ENCODE peak calls at places on chromosomes 13 and 19, in six cellular contexts. S is amygdala; A is GOT3; C is GM04504; U is activated T-helper 1 cell treated with anti-CD3 and anti-CD28 coated beads, Interleukin-12 subunit alpha, Interleukin-12 subunit beta, Interleukin-2, Interleukin-4 antibody, amounts not matched to agents 30 ng/mL and 10 ng/mL and 1 ng/mL, durations not matched to agents 14 hours and 24 hours and 36 hours; L is heart left ventricle. X is an unnamed sample.

GRCh38 chr19:2495651-2496316 is 19.9 kb downstream of the GADD45B start:
- DNase-seq in S (peak), A (no peak), C (no peak), U (no peak), L (peak), X (no peak)

GRCh38 chr19:10551698-10552301 is 8.1 kb downstream of the ATG4D start:
- DNase-seq in S (no peak), A (no peak), C (no peak), U (no peak), L (no peak), X (no peak)

GRCh38 chr19:29976151-29976943 is 34.3 kb downstream of the URI1 start:
- DNase-seq in S (no peak), A (no peak), C (no peak), U (no peak), L (no peak), X (no peak)

GRCh38 chr19:18587561-18587960 is 1.0 kb upstream of the REX1BD start:
- DNase-seq in S (no peak), A (no peak), C (no peak), U (no peak), L (no peak), X (no peak)

GRCh38 chr19:56980864-56981263 is 138.9 kb upstream of the USP29 start:
- DNase-seq in S (no peak), A (no peak), C (no peak), U (no peak), L (no peak), X (peak)

GRCh38 chr13:42258747-42259146 is 13.2 kb upstream of the AKAP11 start:
- DNase-seq in S (no peak), A (no peak), C (no peak), U (no peak), L (no peak), X (no peak)

GRCh38 chr19:33388817-33389573 is 15.5 kb downstream of the CEBPG start:
- DNase-seq in S (no peak), A (no peak), C (no peak), U (no peak), L (no peak), X (no peak)

GRCh38 chr13:74246398-74246975 is 112.3 kb upstream of the KLF12 start:
- DNase-seq in S (no peak), A (no peak), C (no peak), U (no peak), L (peak), X (no peak)

GRCh38 chr13:95553614-95554385 is 1.3 kb downstream of the CLDN10 start:
- DNase-seq in S (no peak), A (no peak), C (no peak), U (no peak), L (no peak), X (no peak)

X was measured in occipital lobe.